ENCODE peak calls at places on chromosome 6, in four cellular contexts. S, R, U and Q are unnamed samples.

GRCh38 chr6:41658551-41659069 is 20.3 kb downstream of the MDFI start:
- DNase-seq in S (no peak), R (no peak), U (no peak), Q (no peak)

GRCh38 chr6:165663736-165664552 is 903 bp upstream of the PDE10A start:
- DNase-seq in S (no peak), R (peak), U (no peak), Q (peak)

GRCh38 chr6:143896096-143896880 is 32.0 kb downstream of the ZC2HC1B start:
- DNase-seq in S (no peak), R (peak), U (no peak), Q (no peak)

GRCh38 chr6:111583221-111583620 is 22.5 kb downstream of the TRAF3IP2 start:
- DNase-seq in S (no peak), R (no peak), U (no peak), Q (no peak)

GRCh38 chr6:163404825-163405265 is 9.7 kb upstream of the QKI start:
- DNase-seq in S (no peak), R (peak), U (no peak), Q (peak)

GRCh38 chr6:138722425-138723371 is 50.9 kb upstream of the CCDC28A start:
- DNase-seq in S (peak), R (peak), U (no peak), Q (peak)

GRCh38 chr6:43172127-43173007 is 1.3 kb downstream of the SRF start:
- DNase-seq in S (peak), R (peak), U (no peak), Q (peak)

GRCh38 chr6:45586216-45587171 is 208.8 kb upstream of the SUPT3H start:
- DNase-seq in S (peak), R (no peak), U (no peak), Q (peak)

GRCh38 chr6:120198033-120198432 is 848.5 kb upstream of the MAN1A1 start:
- DNase-seq in S (no peak), R (no peak), U (no peak), Q (peak)

GRCh38 chr6:44441091-44441855 is 53.8 kb downstream of the CDC5L start:
- DNase-seq in S (no peak), R (no peak), U (no peak), Q (no peak)

GRCh38 chr6:17278289-17279061 is 2.7 kb upstream of the RBM24 start:
- DNase-seq in S (no peak), R (peak), U (no peak), Q (no peak)

GRCh38 chr6:83265384-83265783 is 72.2 kb downstream of the RWDD2A start:
- DNase-seq in S (no peak), R (peak), U (no peak), Q (no peak)

GRCh38 chr6:27667651-27668441 is 194.9 kb upstream of the ZNF184 start:
- DNase-seq in S (peak), R (peak), U (no peak), Q (peak)

GRCh38 chr6:36389353-36389752 is 1.9 kb upstream of the ETV7 start:
- DNase-seq in S (no peak), R (no peak), U (no peak), Q (no peak)

GRCh38 chr6:125835221-125835744 is 44.5 kb downstream of the NCOA7 start:
- DNase-seq in S (peak), R (peak), U (no peak), Q (no peak)

DNA sequence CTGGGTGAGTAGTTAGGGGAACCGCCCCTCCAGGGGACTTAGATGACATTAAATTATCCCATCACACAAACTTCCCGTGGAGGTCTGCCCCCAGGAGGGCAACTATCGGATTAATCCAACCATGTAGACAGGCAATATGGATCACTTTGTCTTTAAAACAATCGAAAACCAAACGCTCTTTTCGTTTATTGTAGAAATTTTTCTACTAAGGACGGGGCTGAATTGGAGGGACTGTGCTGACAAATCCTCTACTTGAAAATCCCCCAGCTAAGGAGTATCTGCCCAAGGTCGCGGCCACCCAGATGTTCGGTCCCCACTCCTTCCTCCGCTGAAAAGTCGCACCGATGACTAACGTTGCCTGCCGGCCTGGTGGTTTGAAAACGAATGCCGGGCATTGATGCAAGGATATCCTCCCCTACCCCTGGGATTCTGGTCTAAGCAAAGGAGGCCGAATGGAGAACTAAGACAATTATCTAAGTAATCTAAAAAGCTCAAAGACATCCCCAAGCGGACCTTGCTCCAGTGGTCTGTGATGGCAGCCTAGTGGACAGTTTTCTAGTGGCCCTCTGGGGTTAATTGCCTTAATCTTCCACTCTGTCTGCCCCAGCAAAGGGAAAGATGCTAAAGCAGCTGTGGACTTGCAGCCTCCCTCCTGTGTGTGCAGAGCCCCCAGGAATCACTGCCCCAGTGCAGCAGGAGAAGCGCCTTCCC is 3.7 kb upstream of the FOXC1 start:
- DNase-seq in S (no peak), R (peak), U (no peak), Q (peak)
- TF ChIP-seq EZH2 in S (no peak), R (peak), U (peak), Q (peak)

DNA sequence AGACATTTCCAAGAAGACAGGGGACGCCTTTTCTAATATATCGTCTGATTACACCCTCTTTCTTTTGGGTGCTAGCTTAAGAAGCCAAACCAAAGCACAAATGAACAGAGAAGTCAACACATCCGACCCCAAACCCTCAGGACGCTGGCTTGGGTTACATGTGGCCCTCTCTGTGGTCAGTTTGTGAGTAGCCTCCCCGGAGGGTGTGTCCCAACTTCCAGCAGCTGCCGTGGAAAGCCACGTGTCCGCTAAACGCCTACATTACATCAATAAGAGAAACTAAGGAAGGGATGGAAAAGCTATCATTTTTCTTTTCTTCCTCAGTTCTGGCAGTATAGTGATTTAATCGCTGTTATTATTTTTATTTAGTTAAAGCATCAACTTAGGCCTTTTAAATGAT is 487 bp upstream of the BMP6 start:
- DNase-seq in S (no peak), R (peak), U (no peak), Q (no peak)
- TF ChIP-seq EZH2 in S (no peak), R (no peak), U (no peak), Q (no peak)

DNA sequence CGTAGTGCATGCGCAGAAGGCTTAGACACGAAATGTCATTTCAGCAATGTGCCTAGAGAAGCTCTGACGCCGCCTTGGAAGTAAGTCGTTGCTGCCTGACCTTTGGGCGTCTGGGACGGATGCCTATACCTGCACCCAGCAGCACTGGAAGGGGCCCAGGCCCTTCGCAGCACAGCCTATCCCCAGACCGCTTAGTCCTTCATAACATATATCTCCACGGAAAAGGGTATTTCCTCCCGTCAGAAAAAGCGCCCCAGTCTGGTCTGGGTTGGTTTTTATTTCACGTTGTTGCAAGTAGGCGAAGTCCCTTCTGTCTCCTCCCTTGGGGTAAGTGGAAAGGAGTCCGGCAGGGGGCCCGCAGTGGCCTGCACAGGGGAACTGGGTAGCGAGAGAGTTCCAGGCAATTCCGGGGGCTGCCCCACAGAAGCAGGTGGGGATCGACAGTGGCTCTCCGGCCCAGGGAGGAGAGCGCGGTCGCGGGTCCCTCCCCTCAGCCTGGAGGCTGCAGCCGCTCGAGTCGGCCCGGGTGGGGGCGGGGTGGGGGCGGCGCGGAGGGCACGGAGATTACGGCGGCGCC is 558 bp upstream of the EYA4 start:
- DNase-seq in S (peak), R (no peak), U (no peak), Q (peak)
- TF ChIP-seq EZH2 in S (no peak), R (no peak), U (no peak), Q (peak)

GRCh38 chr6:391559-392440 is at the start of gene IRF4:
- DNase-seq in S (no peak), R (peak), U (no peak), Q (peak)
- TF ChIP-seq EZH2 in S (peak), R (no peak), U (no peak), Q (peak)

GRCh38 chr6:1313755-1314503 is 2.0 kb downstream of the FOXQ1 start:
- DNase-seq in S (no peak), R (peak), U (no peak), Q (peak)
- TF ChIP-seq EZH2 in S (peak), R (peak), U (peak), Q (peak)

GRCh38 chr6:1384549-1385128 is 4.7 kb upstream of the FOXF2 start:
- DNase-seq in S (no peak), R (no peak), U (no peak), Q (peak)
- TF ChIP-seq EZH2 in S (no peak), R (no peak), U (peak), Q (peak)

GRCh38 chr6:1311400-1312192 is at the start of gene FOXQ1:
- DNase-seq in S (peak), R (peak), U (no peak), Q (peak)
- TF ChIP-seq EZH2 in S (peak), R (peak), U (peak), Q (peak)

GRCh38 chr6:37535701-37536461 is 36.2 kb upstream of the CCDC167 start:
- DNase-seq in S (no peak), R (peak), U (no peak), Q (peak)
- TF ChIP-seq EZH2 in S (peak), R (peak), U (peak), Q (peak)

DNA sequence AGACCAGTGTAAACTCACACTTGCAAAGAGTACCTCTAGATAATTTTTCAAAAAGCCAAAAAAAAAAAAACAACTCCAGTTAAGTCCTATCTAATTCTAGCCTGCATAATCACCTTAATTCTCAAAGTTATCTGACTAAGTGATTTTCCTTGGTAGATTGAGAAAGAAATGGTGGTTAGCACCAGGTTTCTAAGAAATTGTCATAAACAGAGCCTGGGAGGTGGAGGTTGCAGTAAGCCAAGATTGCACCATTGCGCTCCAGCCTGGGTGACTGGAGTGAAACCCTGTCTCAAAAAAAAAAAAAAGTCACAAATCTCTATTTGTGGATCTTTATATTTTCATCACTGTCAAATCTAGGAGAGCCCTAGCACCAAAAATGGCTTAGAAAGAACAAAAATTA is 8.9 kb downstream of the FBXO5 start:
- DNase-seq in S (no peak), R (no peak), U (no peak), Q (no peak)
- TF ChIP-seq EZH2 in S (no peak), R (no peak), U (no peak), Q (no peak)

DNA sequence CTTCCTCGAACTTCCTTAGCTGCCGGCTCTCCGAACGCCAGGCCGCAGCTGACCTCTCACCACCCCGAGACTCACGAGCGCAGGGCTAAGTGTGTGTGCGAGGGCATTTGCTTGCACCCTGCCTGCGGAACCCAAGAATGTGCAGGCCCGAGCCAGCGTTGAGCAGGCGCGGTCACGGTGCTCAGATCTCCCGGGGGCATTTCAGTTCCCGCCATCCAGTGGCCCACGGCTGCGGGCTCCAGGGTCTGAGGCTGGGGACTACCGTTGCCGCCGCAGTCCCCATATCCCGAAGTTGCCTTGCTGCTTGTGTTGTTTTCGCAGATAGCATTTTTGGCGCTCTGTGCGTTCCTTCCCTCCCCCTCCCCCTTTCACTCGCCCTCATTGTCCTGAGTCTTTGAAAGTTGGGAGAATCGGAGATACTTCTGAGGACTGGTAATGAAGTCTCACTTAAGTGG is 1.7 kb downstream of the NR2E1 start:
- DNase-seq in S (no peak), R (no peak), U (no peak), Q (peak)
- TF ChIP-seq EZH2 in S (no peak), R (peak), U (no peak), Q (no peak)